ENCODE peak calls at places on chromosomes 16 and 17, in five cellular contexts. K, F, G, Y and V are unnamed samples.

GRCh38 chr16:30930160-30930571 is 6.8 kb downstream of the FBXL19 start:
- DNase-seq in K (no peak), F (no peak), G (no peak), Y (no peak), V (no peak)

GRCh38 chr16:20114356-20114755 is 40.7 kb upstream of the GPR139 start:
- DNase-seq in K (peak; percentile 65), F (peak; percentile 5), G (no peak), Y (no peak), V (no peak)

GRCh38 chr17:29838961-29839360 is 91.1 kb downstream of the SSH2 start:
- DNase-seq in K (peak; percentile 16), F (peak; percentile 58), G (no peak), Y (no peak), V (no peak)

GRCh38 chr16:28166394-28167208 is 45.2 kb downstream of the XPO6 start:
- DNase-seq in K (no peak), F (peak; percentile 60), G (no peak), Y (no peak), V (no peak)

GRCh38 chr17:47883589-47884426 is 12.2 kb upstream of the SP2 start:
- DNase-seq in K (no peak), F (no peak), G (no peak), Y (no peak), V (no peak)

GRCh38 chr16:79498928-79499327 is 101.6 kb downstream of the MAF start:
- DNase-seq in K (no peak), F (no peak), G (no peak), Y (no peak), V (no peak)

GRCh38 chr17:82370471-82371332 is 863 bp upstream of the UTS2R start:
- DNase-seq in K (no peak), F (no peak), G (no peak), Y (no peak), V (no peak)

GRCh38 chr16:66798162-66798561 is 3.2 kb downstream of the TERB1 start:
- DNase-seq in K (no peak), F (no peak), G (no peak), Y (no peak), V (no peak)

GRCh38 chr17:41140360-41141132 is at the start of gene KRTAP4-6:
- DNase-seq in K (peak; percentile 46), F (peak; percentile 73), G (peak; percentile 60), Y (no peak), V (peak; percentile 35)

GRCh38 chr17:65323055-65323454 is 185.9 kb downstream of the RGS9 start:
- DNase-seq in K (peak; percentile 20), F (no peak), G (no peak), Y (no peak), V (no peak)

GRCh38 chr16:14263011-14263410 is 191.9 kb downstream of the MRTFB start:
- DNase-seq in K (no peak), F (no peak), G (no peak), Y (no peak), V (no peak)

GRCh38 chr17:65522751-65523404 is 38.6 kb downstream of the AXIN2 start:
- DNase-seq in K (no peak), F (no peak), G (no peak), Y (no peak), V (no peak)

GRCh38 chr17:49414271-49414621 is 436 bp downstream of the PHB1 start:
- DNase-seq in K (no peak), F (no peak), G (no peak), Y (peak; percentile 35), V (no peak)

GRCh38 chr17:78300962-78301820 is 58.7 kb downstream of the SOCS3 start:
- DNase-seq in K (peak; percentile 39), F (no peak), G (no peak), Y (no peak), V (no peak)

GRCh38 chr17:42334667-42335066 is 46.4 kb downstream of the STAT5A start:
- DNase-seq in K (no peak), F (no peak), G (no peak), Y (no peak), V (no peak)

GRCh38 chr17:33142703-33143299 is 150.3 kb downstream of the ASIC2 start:
- DNase-seq in K (peak; percentile 38), F (no peak), G (no peak), Y (peak; percentile 55), V (peak; percentile 9)

GRCh38 chr17:68349157-68349556 is 57.9 kb downstream of the ARSG start:
- DNase-seq in K (no peak), F (no peak), G (no peak), Y (no peak), V (no peak)

GRCh38 chr17:51819820-51820219 is 338.7 kb downstream of the CA10 start:
- DNase-seq in K (no peak), F (no peak), G (no peak), Y (no peak), V (no peak)

GRCh38 chr17:16214190-16215001 is 938 bp downstream of the NCOR1 start:
- DNase-seq in K (no peak), F (no peak), G (no peak), Y (no peak), V (no peak)

GRCh38 chr17:46822388-46822921 is 4.0 kb upstream of the WNT3 start:
- DNase-seq in K (no peak), F (no peak), G (no peak), Y (peak; percentile 72), V (no peak)

GRCh38 chr16:3511286-3512180 is 10.7 kb downstream of the CLUAP1 start:
- DNase-seq in K (no peak), F (no peak), G (no peak), Y (no peak), V (no peak)
- TF ChIP-seq CTCF in K (no peak), F (no peak), G (no peak), Y (no peak), V (no peak)

GRCh38 chr17:7748098-7748775 is 30.7 kb downstream of the DNAH2 start:
- DNase-seq in K (no peak), F (no peak), G (no peak), Y (no peak), V (peak; percentile 56)
- H3K4me3 ChIP-seq in K (no peak overlapping the region), F (no peak overlapping the region), G (no peak overlapping the region), Y (no peak overlapping the region), V (no peak overlapping the region)

GRCh38 chr16:84970447-84971127 is 40.7 kb downstream of the ZDHHC7 start:
- DNase-seq in K (peak; percentile 89), F (no peak), G (no peak), Y (peak; percentile 83), V (peak; percentile 29)
- TF ChIP-seq CTCF in K (peak; percentile 94), F (peak; percentile 83), G (peak; percentile 87), Y (peak; percentile 98), V (peak; percentile 89)

GRCh38 chr16:57283956-57284205 is 591 bp downstream of the PLLP start:
- DNase-seq in K (no peak), F (no peak), G (no peak), Y (no peak), V (no peak)
- H3K4me3 ChIP-seq in K (peak overlapping the region; percentile 58), F (no peak overlapping the region), G (no peak overlapping the region), Y (no peak overlapping the region), V (no peak overlapping the region)

GRCh38 chr17:18928726-18929125 is 23.2 kb upstream of the SLC5A10 start:
- DNase-seq in K (no peak), F (no peak), G (no peak), Y (no peak), V (no peak)
- TF ChIP-seq CTCF in K (no peak), F (no peak), G (no peak), Y (no peak), V (no peak)

GRCh38 chr17:14797021-14797420 is 468.1 kb downstream of the PMP22 start:
- DNase-seq in K (no peak), F (no peak), G (no peak), Y (no peak), V (no peak)
- H3K4me3 ChIP-seq in K (no peak overlapping the region), F (no peak overlapping the region), G (no peak overlapping the region), Y (no peak overlapping the region), V (no peak overlapping the region)

GRCh38 chr16:64459821-64460220 is 662.0 kb downstream of the CDH11 start:
- DNase-seq in K (no peak), F (no peak), G (no peak), Y (no peak), V (no peak)
- TF ChIP-seq CTCF in K (no peak), F (no peak), G (no peak), Y (no peak), V (no peak)

DNA sequence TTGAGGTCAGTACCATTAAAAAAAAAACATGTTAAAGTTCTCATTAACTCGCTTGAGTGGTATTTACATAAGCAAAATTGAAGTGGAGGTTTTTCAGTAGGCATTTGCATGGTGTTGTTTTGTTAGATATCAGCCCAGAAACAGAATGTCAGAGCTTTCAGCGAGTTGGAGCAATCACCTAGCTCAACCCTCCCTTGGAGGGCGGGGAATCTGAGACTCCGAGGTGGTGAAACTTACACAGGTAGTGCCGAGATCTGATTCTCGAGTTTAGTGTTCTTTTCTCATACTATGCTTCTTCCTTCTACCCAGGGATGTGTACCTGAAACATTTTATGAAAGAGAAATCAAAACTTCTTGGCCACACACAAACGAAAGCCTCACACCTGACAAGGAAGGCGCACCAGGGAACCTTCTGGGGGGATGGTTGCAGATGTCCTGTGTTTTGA is 6.6 kb downstream of the SEC14L1 start:
- DNase-seq in K (no peak), F (no peak), G (no peak), Y (no peak), V (no peak)
- H3K4me3 ChIP-seq in K (no peak overlapping the region), F (no peak overlapping the region), G (no peak overlapping the region), Y (no peak overlapping the region), V (no peak overlapping the region)